ENCODE peak calls at places on chromosomes 12 and 14, in ten cellular contexts. P, M, Z, J, S, G, L, U, T and R are unnamed samples.

GRCh38 chr12:127599441-127599840 is 667.5 kb upstream of the TMEM132C start:
- DNase-seq in P (no peak), M (no peak), Z (no peak), J (no peak), S (no peak), G (no peak), L (peak), U (no peak), T (peak), R (no peak)

GRCh38 chr12:80293759-80294158 is 150.3 kb upstream of the PTPRQ start:
- DNase-seq in P (no peak), M (no peak), Z (no peak), J (no peak), S (no peak), G (no peak), L (no peak), U (no peak), T (no peak), R (no peak)

GRCh38 chr12:131608740-131609665 is 101.9 kb upstream of the SFSWAP start:
- DNase-seq in P (peak), M (no peak), Z (peak), J (peak), S (peak), G (peak), L (peak), U (peak), T (peak), R (peak)

GRCh38 chr14:53149656-53150319 is 3.3 kb downstream of the DDHD1 start:
- DNase-seq in P (no peak), M (no peak), Z (no peak), J (no peak), S (no peak), G (no peak), L (no peak), U (no peak), T (no peak), R (no peak)

GRCh38 chr12:108701779-108702435 is 29.4 kb downstream of the CORO1C start:
- DNase-seq in P (peak), M (no peak), Z (no peak), J (peak), S (no peak), G (no peak), L (no peak), U (no peak), T (no peak), R (no peak)

GRCh38 chr14:51627313-51627712 is 24.4 kb upstream of the FRMD6 start:
- DNase-seq in P (no peak), M (no peak), Z (no peak), J (no peak), S (no peak), G (no peak), L (no peak), U (no peak), T (no peak), R (no peak)

GRCh38 chr14:54627325-54627717 is 60.4 kb downstream of the SAMD4A start:
- DNase-seq in P (no peak), M (no peak), Z (no peak), J (no peak), S (no peak), G (no peak), L (no peak), U (no peak), T (no peak), R (no peak)

GRCh38 chr12:124750787-124751471 is 112.7 kb downstream of the SCARB1 start:
- DNase-seq in P (no peak), M (no peak), Z (no peak), J (no peak), S (no peak), G (no peak), L (peak), U (no peak), T (no peak), R (no peak)

GRCh38 chr14:21300892-21301291 is 21.0 kb downstream of the RPGRIP1 start:
- DNase-seq in P (no peak), M (peak), Z (peak), J (no peak), S (no peak), G (no peak), L (no peak), U (peak), T (peak), R (peak)

DNA sequence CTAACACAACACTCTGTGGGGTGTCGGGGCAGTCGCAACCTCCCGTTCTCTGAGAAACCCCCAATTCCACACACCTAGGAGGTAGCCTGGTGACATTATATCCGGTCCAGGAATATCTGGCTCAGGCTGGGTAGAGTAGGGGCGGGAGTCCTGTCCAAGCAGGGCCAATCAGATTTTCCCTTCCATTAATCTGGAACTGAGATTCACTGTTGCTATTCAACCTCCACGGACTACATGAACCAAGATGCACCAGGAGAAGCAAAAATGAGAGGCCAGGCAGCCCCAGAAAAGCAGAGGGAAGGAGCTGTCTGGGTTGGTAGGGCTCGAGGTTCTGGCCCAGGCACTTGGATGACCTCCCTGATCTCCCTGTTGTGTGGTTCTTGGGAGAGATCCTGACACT is 51.0 kb downstream of the NINJ2 start:
- DNase-seq in P (no peak), M (no peak), Z (no peak), J (no peak), S (no peak), G (no peak), L (no peak), U (no peak), T (no peak), R (no peak)
- H3K4me3 ChIP-seq in P (no peak), M (no peak), Z (no peak), J (no peak), S (no peak), G (no peak), L (no peak), U (no peak), T (no peak), R (no peak)

GRCh38 chr14:29927596-29928341 is at the start of gene PRKD1:
- DNase-seq in P (peak), M (peak), Z (peak), J (peak), S (peak), G (peak), L (peak), U (peak), T (peak), R (no peak)
- H3K4me3 ChIP-seq in P (peak), M (peak), Z (peak), J (peak), S (peak), G (peak), L (peak), U (peak), T (peak), R (no peak)

GRCh38 chr14:29928342-29928640 is 644 bp upstream of the PRKD1 start:
- DNase-seq in P (no peak), M (no peak), Z (no peak), J (no peak), S (no peak), G (no peak), L (no peak), U (no peak), T (no peak), R (no peak)
- H3K4me3 ChIP-seq in P (peak), M (no peak), Z (no peak), J (peak), S (peak), G (no peak), L (peak), U (peak), T (peak), R (no peak)

DNA sequence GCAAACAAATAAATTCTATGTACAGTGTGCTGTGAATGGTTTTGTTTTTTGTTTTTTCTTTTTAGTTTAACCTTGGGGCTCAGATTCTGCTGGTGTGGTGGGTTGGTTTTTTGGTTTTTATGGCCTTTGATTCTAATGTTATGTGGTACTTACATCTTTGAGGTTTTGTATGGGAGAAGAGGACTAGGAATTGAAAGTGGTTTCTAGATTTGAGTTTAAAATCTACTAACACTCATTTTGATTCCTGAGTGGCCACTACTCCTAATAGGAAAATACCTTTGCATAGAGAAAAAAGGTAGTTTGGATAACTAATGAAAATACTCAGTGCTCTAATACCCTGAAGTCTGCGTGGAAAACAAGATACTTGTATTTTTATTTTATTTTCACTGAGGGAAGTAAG is 137.7 kb downstream of the MON2 start:
- DNase-seq in P (no peak), M (no peak), Z (no peak), J (no peak), S (no peak), G (no peak), L (no peak), U (no peak), T (no peak), R (peak)
- H3K4me3 ChIP-seq in P (peak), M (no peak), Z (peak), J (peak), S (peak), G (no peak), L (peak), U (peak), T (peak), R (peak)